ENCODE peak calls at places on chromosomes 6 and 20, in six cellular contexts. E, G, L, Y, J and U are unnamed samples.

GRCh38 chr6:8023638-8024037 is 40.6 kb downstream of the BLOC1S5 start:
- DNase-seq in E (no peak), G (no peak), L (no peak), Y (no peak), J (no peak), U (no peak)

GRCh38 chr20:40245829-40246228 is 443.2 kb downstream of the MAFB start:
- DNase-seq in E (no peak), G (no peak), L (no peak), Y (no peak), J (no peak), U (no peak)

GRCh38 chr6:149065658-149066556 is 251.6 kb upstream of the TAB2 start:
- DNase-seq in E (no peak), G (no peak), L (no peak), Y (no peak), J (peak; percentile 80), U (peak; percentile 25)

GRCh38 chr6:169428532-169428931 is 174.9 kb upstream of the THBS2 start:
- DNase-seq in E (no peak), G (no peak), L (peak; percentile 69), Y (no peak), J (no peak), U (no peak)

GRCh38 chr6:33858053-33858475 is 54.3 kb upstream of the MLN start:
- DNase-seq in E (no peak), G (no peak), L (no peak), Y (no peak), J (no peak), U (peak; percentile 92)

GRCh38 chr20:8505817-8506216 is 373.8 kb downstream of the PLCB1 start:
- DNase-seq in E (no peak), G (no peak), L (no peak), Y (no peak), J (no peak), U (no peak)

GRCh38 chr6:26538936-26539615 is 910 bp downstream of the HMGN4 start:
- DNase-seq in E (no peak), G (peak; percentile 21), L (no peak), Y (no peak), J (no peak), U (no peak)

GRCh38 chr6:153069897-153070296 is 61.2 kb downstream of the RGS17 start:
- DNase-seq in E (no peak), G (no peak), L (no peak), Y (no peak), J (no peak), U (no peak)

GRCh38 chr6:96613291-96613999 is 50.5 kb downstream of the FHL5 start:
- DNase-seq in E (no peak), G (no peak), L (no peak), Y (no peak), J (no peak), U (no peak)

GRCh38 chr6:85033547-85033946 is 269.1 kb upstream of the TBX18 start:
- DNase-seq in E (no peak), G (no peak), L (no peak), Y (no peak), J (no peak), U (no peak)

GRCh38 chr6:149761438-149761837 is 11.9 kb downstream of the PCMT1 start:
- DNase-seq in E (no peak), G (no peak), L (no peak), Y (no peak), J (peak; percentile 31), U (no peak)

GRCh38 chr6:44667668-44668390 is 280.3 kb downstream of the CDC5L start:
- DNase-seq in E (peak; percentile 58), G (no peak), L (peak; percentile 41), Y (no peak), J (peak; percentile 7), U (no peak)

GRCh38 chr6:144681334-144681733 is 396.2 kb downstream of the UTRN start:
- DNase-seq in E (no peak), G (no peak), L (no peak), Y (no peak), J (no peak), U (no peak)

GRCh38 chr20:48665785-48666184 is 162.0 kb downstream of the PREX1 start:
- DNase-seq in E (no peak), G (no peak), L (no peak), Y (no peak), J (no peak), U (peak; percentile 19)

GRCh38 chr6:28257042-28257441 is 2.1 kb upstream of the NKAPL start:
- DNase-seq in E (no peak), G (no peak), L (no peak), Y (no peak), J (no peak), U (no peak)

GRCh38 chr20:34294563-34294962 is 8.6 kb downstream of the AHCY start:
- DNase-seq in E (no peak), G (no peak), L (no peak), Y (no peak), J (no peak), U (no peak)

GRCh38 chr6:26571592-26572296 is 25.0 kb upstream of the ABT1 start:
- DNase-seq in E (peak; percentile 70), G (peak; percentile 89), L (peak; percentile 53), Y (no peak), J (peak; percentile 68), U (peak; percentile 90)

GRCh38 chr6:129108337-129108736 is 225.4 kb downstream of the LAMA2 start:
- DNase-seq in E (no peak), G (no peak), L (no peak), Y (no peak), J (no peak), U (no peak)

GRCh38 chr20:1720845-1721475 is 63.4 kb upstream of the SIRPG start:
- DNase-seq in E (no peak), G (no peak), L (no peak), Y (no peak), J (no peak), U (no peak)

GRCh38 chr6:16158943-16159557 is 30.2 kb downstream of the MYLIP start:
- DNase-seq in E (no peak), G (no peak), L (no peak), Y (no peak), J (no peak), U (no peak)

GRCh38 chr6:3061501-3061941 is 6.8 kb upstream of the RIPK1 start:
- DNase-seq in E (no peak), G (peak; percentile 82), L (no peak), Y (no peak), J (no peak), U (peak; percentile 71)

GRCh38 chr6:32908897-32909296 is 31.9 kb downstream of the HLA-DMB start:
- DNase-seq in E (no peak), G (no peak), L (no peak), Y (no peak), J (no peak), U (no peak)

GRCh38 chr6:155147958-155148663 is 115.7 kb upstream of the CLDN20 start:
- DNase-seq in E (no peak), G (no peak), L (no peak), Y (no peak), J (no peak), U (peak; percentile 17)

GRCh38 chr6:168032383-168032760 is 34.9 kb downstream of the KIF25 start:
- DNase-seq in E (no peak), G (peak; percentile 46), L (no peak), Y (no peak), J (no peak), U (peak; percentile 97)

GRCh38 chr20:15236812-15237211 is 899.4 kb upstream of the FLRT3 start:
- DNase-seq in E (no peak), G (peak; percentile 65), L (peak; percentile 59), Y (no peak), J (peak; percentile 47), U (no peak)

GRCh38 chr6:157194643-157195042 is 128.7 kb downstream of the TMEM242 start:
- DNase-seq in E (no peak), G (peak; percentile 17), L (no peak), Y (no peak), J (no peak), U (no peak)

GRCh38 chr20:46406986-46407670 is 713 bp upstream of the ELMO2 start:
- DNase-seq in E (peak; percentile 90), G (peak; percentile 62), L (no peak), Y (peak; percentile 77), J (peak; percentile 66), U (peak; percentile 43)

GRCh38 chr6:38153511-38153910 is 334.0 kb downstream of the ZFAND3 start:
- DNase-seq in E (no peak), G (no peak), L (no peak), Y (no peak), J (no peak), U (no peak)

GRCh38 chr6:159148641-159149040 is 20.6 kb upstream of the FNDC1 start:
- DNase-seq in E (no peak), G (no peak), L (no peak), Y (no peak), J (no peak), U (no peak)

GRCh38 chr6:46998436-46999017 is 43.6 kb downstream of the ADGRF1 start:
- DNase-seq in E (no peak), G (no peak), L (no peak), Y (no peak), J (no peak), U (no peak)

GRCh38 chr6:148747493-148748160 is 797 bp downstream of the UST start:
- DNase-seq in E (peak; percentile 50), G (peak; percentile 61), L (peak; percentile 56), Y (peak; percentile 40), J (peak; percentile 85), U (no peak)

GRCh38 chr6:94071835-94072234 is 652.5 kb upstream of the EPHA7 start:
- DNase-seq in E (no peak), G (no peak), L (no peak), Y (no peak), J (no peak), U (no peak)